ENCODE peak calls at places on chromosome 19, in five cellular contexts. V is testis, N is BJ, H is AG04450, J is uterus. S is an unnamed sample.

GRCh38 chr19:18202759-18203407 is 959 bp downstream of the RAB3A start:
- DNase-seq in V (peak), J (peak), H (no peak), N (no peak), S (no peak)

GRCh38 chr19:49407079-49407478 is 16.2 kb downstream of the PTH2 start:
- DNase-seq in J (no peak), H (no peak), V (no peak), N (no peak), S (no peak)

GRCh38 chr19:4441994-4442845 is 15.4 kb downstream of the UBXN6 start:
- DNase-seq in N (no peak), J (no peak), H (no peak), V (no peak), S (no peak)

GRCh38 chr19:32178401-32178800 is 167.0 kb upstream of the ZNF507 start:
- DNase-seq in H (no peak), V (no peak), N (no peak), J (no peak), S (no peak)

GRCh38 chr19:33513424-33513823 is 8.2 kb downstream of the PEPD start:
- DNase-seq in N (no peak), H (no peak), V (no peak), J (no peak), S (no peak)

GRCh38 chr19:21128901-21129698 is 12.7 kb upstream of the ZNF431 start:
- DNase-seq in V (peak), H (no peak), J (no peak), N (no peak), S (peak)

GRCh38 chr19:19436137-19436691 is 30.7 kb downstream of the GATAD2A start:
- DNase-seq in N (no peak), H (no peak), J (no peak), V (no peak), S (no peak)

GRCh38 chr19:31350693-31351211 is 1.5 kb upstream of the TSHZ3 start:
- DNase-seq in N (no peak), J (peak), V (peak), H (no peak), S (peak)

GRCh38 chr19:4327252-4327876 is 11.3 kb downstream of the STAP2 start:
- DNase-seq in V (peak), J (peak), N (no peak), H (no peak), S (peak)

GRCh38 chr19:52891336-52891735 is 6.1 kb downstream of the ZNF320 start:
- DNase-seq in V (no peak), H (no peak), N (no peak), J (no peak), S (no peak)

GRCh38 chr19:51710163-51710562 is 13.6 kb downstream of the HAS1 start:
- DNase-seq in H (no peak), N (no peak), J (no peak), V (no peak), S (no peak)

GRCh38 chr19:56537442-56537841 is 1.3 kb upstream of the ZFP28 start:
- DNase-seq in H (no peak), N (no peak), J (no peak), V (no peak), S (no peak)

GRCh38 chr19:43457809-43458208 is 7.6 kb downstream of the LYPD3 start:
- DNase-seq in H (no peak), J (no peak), V (no peak), N (no peak), S (no peak)

DNA sequence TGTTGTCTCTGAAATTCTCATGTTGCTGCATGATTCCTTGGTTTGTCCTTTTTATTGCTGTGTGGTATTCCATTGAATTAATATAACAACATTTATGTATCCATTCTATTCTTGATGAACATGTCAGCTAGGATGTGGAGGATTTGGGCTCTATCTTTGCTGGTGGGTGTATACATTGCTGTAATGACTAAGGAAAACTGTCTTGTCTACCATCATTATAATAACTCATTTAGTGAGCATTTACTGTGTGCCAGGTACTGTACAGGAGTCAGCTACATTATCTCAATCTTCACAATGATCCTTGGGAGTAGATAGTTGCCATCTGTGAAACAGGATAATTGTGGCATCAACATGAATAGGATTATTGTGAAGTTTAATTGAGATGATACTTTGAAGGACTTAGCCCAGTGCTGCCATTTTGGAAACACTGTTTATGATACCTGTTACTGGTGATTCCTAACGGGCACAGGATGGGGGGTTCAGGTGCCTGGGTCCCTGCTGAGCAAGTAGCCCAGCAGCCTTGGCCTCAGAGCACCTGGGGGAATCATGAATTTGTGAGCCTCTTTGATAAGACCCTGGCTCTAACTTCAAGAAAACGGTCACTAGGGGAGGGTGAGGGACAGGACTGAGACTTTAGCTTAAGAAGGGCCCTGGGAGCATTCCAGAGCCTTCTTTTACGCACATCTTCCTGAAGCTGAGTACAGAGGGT is 1.8 kb upstream of the CCNE1 start:
- DNase-seq in V (no peak), N (no peak), J (no peak), H (no peak), S (no peak)
- H3K4me3 ChIP-seq in V (no peak), N (no peak), J (no peak), H (no peak), S (no peak)

GRCh38 chr19:11658954-11659353 is 61.7 kb downstream of the ZNF627 start:
- DNase-seq in N (no peak), H (no peak), V (no peak), J (no peak), S (no peak)

GRCh38 chr19:11652492-11652891 is 55.2 kb downstream of the ZNF627 start:
- DNase-seq in V (no peak), J (no peak), H (no peak), N (no peak), S (no peak)

GRCh38 chr19:11656535-11656934 is 59.3 kb downstream of the ZNF627 start:
- DNase-seq in N (no peak), J (no peak), V (no peak), H (no peak), S (no peak)

GRCh38 chr19:11659612-11660011 is 62.3 kb downstream of the ZNF627 start:
- DNase-seq in V (no peak), J (no peak), N (no peak), H (no peak), S (peak)

GRCh38 chr19:11657307-11657706 is 60.0 kb downstream of the ZNF627 start:
- DNase-seq in H (no peak), J (no peak), V (no peak), N (no peak), S (no peak)
- H3K4me3 ChIP-seq in H (no peak), J (no peak), V (no peak), N (no peak), S (no peak)

GRCh38 chr19:40512110-40512472 is 45.3 kb downstream of the SPTBN4 start:
- DNase-seq in J (no peak), N (no peak), H (no peak), V (no peak), S (no peak)

GRCh38 chr19:40513741-40514315 is 47.0 kb downstream of the SPTBN4 start:
- DNase-seq in H (no peak), V (no peak), J (no peak), N (no peak), S (no peak)

GRCh38 chr19:40511487-40511886 is 44.7 kb downstream of the SPTBN4 start:
- DNase-seq in H (no peak), N (no peak), J (no peak), V (no peak), S (no peak)

GRCh38 chr19:40513345-40513678 is 46.5 kb downstream of the SPTBN4 start:
- DNase-seq in N (no peak), H (no peak), J (no peak), V (no peak), S (no peak)

DNA sequence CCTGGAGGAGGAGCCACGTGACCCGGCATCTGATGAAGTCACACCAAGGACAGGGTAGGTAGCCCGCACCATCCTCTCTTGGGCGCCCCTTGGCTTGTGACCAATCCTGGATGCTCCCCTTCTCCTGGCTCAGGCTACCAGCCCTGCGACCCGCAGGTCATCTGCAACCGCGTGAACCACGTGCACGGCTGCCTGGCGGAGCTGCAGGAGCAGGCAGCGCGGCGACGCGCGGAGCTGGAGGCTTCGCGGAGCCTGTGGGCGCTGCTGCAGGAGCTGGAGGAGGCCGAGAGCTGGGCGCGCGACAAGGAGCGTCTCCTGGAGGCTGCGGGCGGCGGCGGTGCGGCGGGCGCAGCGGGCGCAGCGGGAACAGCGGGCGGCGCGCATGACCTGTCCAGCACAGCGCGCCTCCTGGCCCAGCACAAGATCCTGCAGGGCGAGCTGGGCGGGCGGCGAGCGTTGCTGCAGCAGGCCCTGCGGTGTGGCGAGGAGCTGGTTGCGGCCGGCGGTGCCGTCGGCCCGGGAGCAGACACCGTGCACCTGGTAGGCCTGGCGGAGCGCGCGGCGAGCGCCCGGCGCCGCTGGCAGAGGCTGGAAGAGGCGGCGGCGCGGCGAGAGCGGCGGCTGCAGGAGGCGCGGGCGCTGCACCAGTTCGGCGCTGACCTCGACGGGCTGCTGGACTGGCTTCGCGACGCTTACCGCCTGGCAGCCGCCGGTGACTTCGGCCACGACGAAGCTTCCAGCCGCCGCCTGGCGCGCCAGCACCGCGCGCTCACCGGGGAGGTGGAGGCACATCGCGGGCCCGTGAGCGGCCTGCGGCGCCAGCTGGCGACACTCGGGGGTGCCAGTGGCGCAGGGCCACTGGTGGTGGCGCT is 45.9 kb downstream of the SPTBN4 start:
- DNase-seq in J (no peak), V (peak), H (no peak), N (no peak), S (no peak)
- H3K4me3 ChIP-seq in J (no peak), V (peak), H (no peak), N (no peak), S (no peak)

DNA sequence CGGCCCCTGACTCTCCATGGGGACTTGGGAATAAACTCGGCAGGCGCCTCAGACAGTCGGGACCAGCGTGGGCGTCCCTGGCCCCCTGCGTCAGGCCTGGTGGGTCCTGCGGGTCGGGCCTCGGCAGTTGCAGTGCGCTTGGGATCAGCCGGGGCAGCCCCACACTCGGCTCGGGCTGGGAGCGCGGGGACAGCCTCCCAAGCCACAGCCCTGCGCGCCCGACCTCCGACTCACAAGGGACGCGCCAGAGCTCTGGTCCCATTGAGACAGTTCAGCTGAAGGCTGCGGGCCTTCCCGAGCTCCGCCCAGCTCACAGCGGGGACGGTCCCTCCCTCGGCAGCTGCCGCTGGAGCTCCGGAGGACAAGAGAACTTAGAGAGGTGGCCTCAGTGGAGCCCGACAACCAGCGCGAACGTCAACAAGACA is 45.7 kb upstream of the ZNF730 start:
- DNase-seq in N (no peak), J (no peak), V (peak), H (no peak), S (peak)
- H3K4me3 ChIP-seq in N (peak), J (peak), V (peak), H (peak), S (peak)

DNA sequence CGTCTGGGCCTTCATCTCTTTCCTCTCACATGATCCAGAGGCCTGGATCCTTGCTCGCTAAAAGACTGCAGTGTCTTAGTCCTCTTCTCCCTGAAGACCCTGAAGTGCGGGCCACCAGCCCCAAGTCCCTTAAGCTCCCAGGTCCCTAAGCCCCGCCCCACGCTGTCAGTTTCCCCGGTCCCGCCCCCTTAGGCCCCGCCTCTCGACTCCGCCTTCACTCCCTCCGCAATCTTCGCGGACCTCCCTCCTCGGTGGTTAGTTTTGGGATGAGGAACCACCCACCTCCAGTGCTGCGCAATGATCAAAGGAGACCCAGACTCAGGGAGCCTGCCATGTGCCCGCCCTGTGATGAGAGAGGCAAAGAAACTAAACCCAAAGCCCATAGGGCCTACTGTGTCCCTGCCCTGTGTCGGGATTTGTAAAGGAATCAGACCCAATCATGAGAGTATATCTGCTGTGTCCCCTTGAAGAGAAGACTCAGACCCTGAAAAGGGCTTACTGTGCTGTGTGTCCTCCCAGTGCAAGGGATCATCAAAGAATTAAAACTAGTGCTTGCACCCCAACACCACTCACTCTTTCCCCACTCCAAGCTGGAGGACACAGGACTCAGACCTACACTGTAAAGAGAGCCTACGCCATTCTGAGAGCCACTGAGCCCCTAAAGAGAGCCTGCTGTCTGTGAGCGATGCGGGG is 3.0 kb upstream of the COX6B1 start:
- DNase-seq in H (no peak), J (peak), N (no peak), V (peak), S (peak)
- H3K4me3 ChIP-seq in H (peak), J (peak), N (peak), V (peak), S (peak)

GRCh38 chr19:12783849-12784393 is 7.4 kb upstream of the JUNB start:
- DNase-seq in H (no peak), V (peak), J (peak), N (no peak), S (peak)
- H3K4me3 ChIP-seq in H (no peak), V (no peak), J (no peak), N (no peak), S (no peak)

S was measured in fibroblast of villous mesenchyme.